ENCODE peak calls at places on chromosomes 2 and 18, in ten cellular contexts. I is lower leg skin; Q is kidney epithelial cell; M is heart left ventricle; R is CD8-positive, alpha-beta T cell; D is mesenchymal stem cell; N is HCT116; G is NB4; X is body of pancreas; B is pancreas. Z is an unnamed sample.

GRCh38 chr2:17958486-17959092 is 80.1 kb downstream of the KCNS3 start:
- DNase-seq in B (no peak), Q (no peak), D (no peak), M (no peak), G (no peak), X (no peak), N (no peak), I (no peak), R (no peak), Z (no peak)

GRCh38 chr2:229578052-229578846 is 136.1 kb downstream of the DNER start:
- DNase-seq in Q (no peak), B (no peak), M (no peak), N (no peak), G (no peak), R (no peak), X (no peak), I (no peak), D (no peak), Z (no peak)

GRCh38 chr18:46070683-46071614 is 1.1 kb downstream of the PSTPIP2 start:
- DNase-seq in I (no peak), Q (no peak), G (peak), D (no peak), M (no peak), B (no peak), N (no peak), R (peak), X (peak), Z (no peak)

GRCh38 chr2:241009601-241010530 is 11.4 kb downstream of the SNED1 start:
- DNase-seq in N (no peak), M (no peak), G (peak), D (peak), R (peak), X (peak), Q (no peak), B (peak), I (peak), Z (peak)

GRCh38 chr2:24852026-24852425 is 58.8 kb downstream of the CENPO start:
- DNase-seq in R (no peak), Q (no peak), B (no peak), I (no peak), G (no peak), M (no peak), N (no peak), X (no peak), D (no peak), Z (no peak)

GRCh38 chr2:104863585-104864279 is 9.8 kb downstream of the POU3F3 start:
- DNase-seq in N (no peak), R (no peak), I (peak), M (no peak), G (no peak), Q (no peak), X (no peak), D (no peak), B (no peak), Z (no peak)

GRCh38 chr2:65407240-65407639 is 25.2 kb downstream of the SPRED2 start:
- DNase-seq in N (no peak), D (no peak), X (no peak), Q (no peak), B (no peak), G (no peak), R (no peak), M (no peak), I (no peak), Z (no peak)

GRCh38 chr2:15626126-15626525 is 34.5 kb downstream of the DDX1 start:
- DNase-seq in G (no peak), M (no peak), B (no peak), X (no peak), I (no peak), Q (no peak), N (no peak), R (no peak), D (no peak), Z (no peak)

GRCh38 chr2:240133401-240133800 is 2.7 kb downstream of the COPS9 start:
- DNase-seq in N (no peak), B (no peak), I (peak), X (no peak), Q (no peak), R (peak), G (no peak), M (no peak), D (no peak), Z (no peak)

GRCh38 chr18:48842259-48843061 is 108.3 kb downstream of the SMAD7 start:
- DNase-seq in X (peak), I (no peak), R (peak), G (no peak), M (peak), D (peak), N (no peak), Q (peak), B (no peak), Z (peak)

GRCh38 chr2:174826051-174826450 is 61.8 kb upstream of the CHRNA1 start:
- DNase-seq in X (no peak), M (no peak), N (no peak), Q (no peak), R (no peak), G (no peak), D (peak), I (no peak), B (no peak), Z (no peak)

GRCh38 chr2:64525323-64525625 is 1.1 kb downstream of the AFTPH start:
- DNase-seq in D (peak), X (peak), M (no peak), Q (no peak), I (no peak), R (no peak), G (peak), B (no peak), N (no peak), Z (no peak)

GRCh38 chr2:63696496-63696895 is 107.7 kb downstream of the MDH1 start:
- DNase-seq in G (no peak), M (no peak), R (no peak), X (no peak), Q (no peak), N (no peak), D (no peak), I (no peak), B (no peak), Z (no peak)

GRCh38 chr2:145682536-145683157 is 1162.7 kb upstream of the ZEB2 start:
- DNase-seq in R (no peak), X (no peak), N (no peak), I (no peak), G (peak), B (no peak), Q (no peak), D (no peak), M (no peak), Z (no peak)

GRCh38 chr18:75173125-75173432 is 35.9 kb downstream of the PTGR3 start:
- DNase-seq in Q (no peak), I (no peak), N (no peak), M (no peak), G (peak), R (peak), X (no peak), B (no peak), D (no peak), Z (no peak)

GRCh38 chr2:71190959-71191943 is 35.7 kb downstream of the PAIP2B start:
- DNase-seq in B (no peak), X (peak), Q (no peak), G (peak), M (no peak), R (no peak), I (no peak), D (peak), N (peak), Z (no peak)

GRCh38 chr2:165149439-165149838 is 54.4 kb downstream of the SCN3A start:
- DNase-seq in D (no peak), N (no peak), Q (no peak), B (no peak), R (no peak), M (no peak), G (no peak), X (no peak), I (no peak), Z (no peak)

GRCh38 chr18:24060644-24061043 is 46.1 kb downstream of the TTC39C start:
- DNase-seq in D (no peak), B (no peak), I (no peak), R (no peak), M (no peak), N (no peak), G (peak), Q (no peak), X (no peak), Z (no peak)

GRCh38 chr18:56910967-56911366 is 235.9 kb upstream of the BOD1L2 start:
- DNase-seq in I (no peak), D (peak), G (no peak), M (no peak), R (no peak), Q (no peak), N (no peak), B (no peak), X (no peak), Z (no peak)

GRCh38 chr2:16283071-16283850 is 342.9 kb downstream of the MYCN start:
- DNase-seq in N (no peak), R (no peak), D (no peak), M (no peak), Q (no peak), G (no peak), X (no peak), I (no peak), B (no peak), Z (no peak)

GRCh38 chr2:175107146-175107545 is 60.9 kb downstream of the ATF2 start:
- DNase-seq in B (no peak), Q (no peak), G (no peak), M (no peak), N (no peak), D (peak), X (no peak), I (no peak), R (no peak), Z (no peak)

GRCh38 chr18:13481331-13481730 is 245.0 kb downstream of the FAM210A start:
- DNase-seq in I (peak), X (no peak), B (no peak), N (no peak), R (no peak), D (no peak), G (no peak), M (no peak), Q (no peak), Z (no peak)

GRCh38 chr2:184734338-184734737 is 136.0 kb downstream of the ZNF804A start:
- DNase-seq in R (no peak), I (no peak), M (no peak), X (no peak), N (no peak), B (no peak), Q (no peak), G (no peak), D (no peak), Z (no peak)

GRCh38 chr2:175187378-175187777 is 5.9 kb upstream of the ATP5MC3 start:
- DNase-seq in N (no peak), G (peak), X (no peak), B (no peak), R (no peak), I (no peak), Q (no peak), M (no peak), D (peak), Z (no peak)

GRCh38 chr2:220915087-220915486 is 657.0 kb downstream of the EPHA4 start:
- DNase-seq in X (no peak), N (no peak), Q (no peak), G (no peak), D (no peak), M (no peak), I (no peak), R (no peak), B (no peak), Z (no peak)

GRCh38 chr2:240467149-240467642 is 31.7 kb downstream of the GPC1 start:
- DNase-seq in N (no peak), R (no peak), I (peak), X (peak), Q (no peak), D (no peak), G (no peak), M (peak), B (no peak), Z (no peak)

GRCh38 chr2:200843993-200844948 is 20.2 kb downstream of the CLK1 start:
- DNase-seq in M (no peak), X (no peak), I (no peak), G (no peak), R (no peak), Q (no peak), B (no peak), N (no peak), D (no peak), Z (no peak)

GRCh38 chr2:200847939-200848338 is 16.5 kb downstream of the CLK1 start:
- DNase-seq in B (no peak), R (no peak), M (no peak), D (no peak), Q (no peak), G (no peak), X (no peak), I (no peak), N (no peak), Z (no peak)

GRCh38 chr2:200845669-200846325 is 18.7 kb downstream of the CLK1 start:
- DNase-seq in I (no peak), G (peak), D (no peak), Q (no peak), N (no peak), B (no peak), M (no peak), R (no peak), X (no peak), Z (no peak)

GRCh38 chr2:200845194-200845593 is 19.3 kb downstream of the CLK1 start:
- DNase-seq in D (no peak), B (peak), G (no peak), X (no peak), I (no peak), N (no peak), Q (no peak), R (no peak), M (no peak), Z (no peak)

GRCh38 chr2:200847268-200847667 is 17.2 kb downstream of the CLK1 start:
- DNase-seq in N (no peak), G (no peak), D (no peak), I (no peak), Q (no peak), R (no peak), M (no peak), B (no peak), X (no peak), Z (no peak)
- H3K4me3 ChIP-seq in N (no peak), G (no peak), D (no peak), I (no peak), Q (no peak), R (no peak), M (no peak), B (no peak), X (no peak), Z (no peak)

DNA sequence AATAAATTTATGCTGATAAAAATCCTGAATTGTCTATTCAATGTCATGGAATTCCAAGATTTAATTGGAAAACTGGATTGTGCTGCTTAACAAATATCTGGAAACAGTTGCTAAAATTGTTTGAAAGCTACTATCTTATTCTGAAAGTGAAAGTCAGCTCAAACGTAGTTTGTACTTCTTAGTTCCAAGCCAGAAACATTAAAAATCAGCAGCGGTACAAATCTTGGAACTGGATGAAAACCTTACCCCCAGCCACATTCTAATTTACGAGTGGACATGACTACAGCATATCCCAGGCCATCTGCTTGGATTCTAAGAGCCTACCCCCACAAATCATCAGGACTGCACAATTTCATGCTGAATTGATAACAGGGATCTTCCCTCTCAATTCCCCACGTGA is 158.6 kb upstream of the NCKAP5 start:
- DNase-seq in X (no peak), M (no peak), G (no peak), I (no peak), R (no peak), Q (no peak), D (no peak), N (no peak), B (no peak), Z (no peak)
- H3K4me3 ChIP-seq in X (no peak), M (peak), G (no peak), I (no peak), R (no peak), Q (no peak), D (peak), N (no peak), B (no peak), Z (peak)

DNA sequence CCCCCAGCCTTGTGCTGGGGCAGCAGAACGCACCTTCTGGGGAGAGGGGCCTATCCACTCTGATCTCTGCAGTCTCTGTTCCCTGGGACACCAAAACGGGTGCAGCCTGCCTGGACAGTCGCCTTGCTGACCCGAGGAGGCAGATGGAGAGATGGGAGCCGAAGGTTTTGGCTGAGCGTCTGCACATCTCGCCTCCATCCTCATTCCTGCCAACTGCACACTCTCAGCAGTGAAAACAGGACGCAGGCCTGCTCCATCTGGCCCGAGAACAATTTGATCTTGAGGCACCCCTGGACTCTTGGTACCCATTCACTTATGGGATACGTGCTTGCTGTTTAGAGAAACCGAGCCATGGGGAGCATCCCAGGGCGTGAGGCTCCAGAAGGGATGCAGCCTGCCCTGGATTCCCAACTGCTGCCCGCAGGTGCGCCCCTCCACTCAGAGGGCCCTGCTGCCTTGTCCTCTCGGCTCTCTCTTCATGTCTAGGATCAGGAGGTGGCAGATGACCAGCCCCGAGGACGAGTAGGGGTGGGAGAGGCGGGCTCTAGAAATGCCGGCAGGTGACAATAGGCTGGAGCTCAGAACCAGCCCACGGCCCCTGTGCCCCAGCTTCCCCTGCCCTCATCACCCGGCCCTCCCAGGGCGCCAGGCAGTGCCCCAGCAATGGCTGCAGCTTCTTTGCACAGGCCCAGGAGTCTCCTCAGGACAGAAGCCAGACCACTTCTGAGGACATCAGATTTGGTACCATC is 9.1 kb upstream of the SEMA4C start:
- DNase-seq in R (no peak), B (no peak), X (no peak), G (no peak), N (no peak), D (no peak), M (no peak), I (no peak), Q (no peak), Z (no peak)
- H3K4me3 ChIP-seq in R (no peak), B (no peak), X (no peak), G (no peak), N (no peak), D (no peak), M (no peak), I (no peak), Q (no peak), Z (no peak)

DNA sequence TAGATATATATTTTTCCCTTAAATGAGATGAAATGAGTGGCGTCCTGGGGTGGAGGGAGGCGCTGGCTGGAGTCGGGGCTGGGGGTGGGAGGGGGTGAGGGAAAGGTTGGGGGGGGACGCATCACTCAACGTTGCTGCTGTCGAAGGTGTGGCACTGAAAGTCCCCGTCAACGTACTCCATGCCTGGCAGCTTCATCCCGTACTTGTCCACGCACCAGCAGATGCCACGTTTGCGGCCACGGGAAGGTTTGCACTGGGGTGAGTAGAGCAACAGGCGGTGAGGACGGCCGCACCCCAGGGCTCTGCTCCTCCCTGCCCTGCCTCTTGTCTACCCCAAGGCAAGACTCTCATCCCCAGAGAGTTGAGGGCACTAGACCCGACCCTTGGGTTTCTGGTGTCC is 18.7 kb downstream of the IGFBP5 start:
- DNase-seq in M (no peak), B (no peak), Q (no peak), D (no peak), G (no peak), N (no peak), I (peak), R (no peak), X (no peak), Z (no peak)
- H3K4me3 ChIP-seq in M (no peak), B (no peak), Q (no peak), D (no peak), G (no peak), N (no peak), I (no peak), R (no peak), X (no peak), Z (no peak)

DNA sequence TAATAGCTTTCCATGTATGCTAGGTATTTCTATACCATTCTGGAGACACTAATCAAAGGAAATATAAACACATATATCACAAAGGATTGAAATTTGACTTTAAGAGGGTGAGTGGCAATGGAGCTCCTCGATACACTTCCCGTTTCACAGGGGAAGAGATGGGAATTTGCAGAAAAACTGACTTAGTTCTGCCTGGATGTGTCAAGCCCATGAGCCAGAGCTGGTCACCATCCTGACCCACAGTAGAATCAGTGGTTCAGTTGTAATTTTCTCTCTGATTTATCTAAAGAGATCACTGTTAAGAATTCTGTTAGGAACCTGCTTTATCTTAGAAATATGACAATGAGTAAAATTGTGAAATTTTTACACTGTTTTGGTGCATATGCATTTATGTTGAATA is 34.2 kb downstream of the PLCL1 start:
- DNase-seq in N (no peak), D (no peak), X (no peak), B (no peak), G (no peak), I (no peak), M (no peak), Q (no peak), R (no peak), Z (no peak)
- H3K4me3 ChIP-seq in N (no peak), D (peak), X (no peak), B (no peak), G (no peak), I (no peak), M (peak), Q (no peak), R (peak), Z (peak)

GRCh38 chr2:85355073-85355410 is 473 bp downstream of the ELMOD3 start:
- DNase-seq in D (no peak), I (no peak), Q (no peak), N (no peak), B (no peak), M (no peak), G (no peak), X (no peak), R (no peak), Z (no peak)

GRCh38 chr2:85355521-85355920 is 952 bp downstream of the ELMOD3 start:
- DNase-seq in Q (no peak), D (no peak), I (no peak), M (no peak), N (no peak), G (no peak), X (no peak), B (peak), R (no peak), Z (no peak)

GRCh38 chr2:85354286-85355072 is at the start of the genes ELMOD3 and RETSAT:
- DNase-seq in B (peak), R (peak), D (peak), I (peak), Q (peak), X (peak), M (peak), N (peak), G (peak), Z (peak)

GRCh38 chr2:85357736-85358135 is 3.2 kb downstream of the ELMOD3 start:
- DNase-seq in N (no peak), R (no peak), B (no peak), X (no peak), I (no peak), G (no peak), D (no peak), Q (no peak), M (no peak), Z (no peak)

DNA sequence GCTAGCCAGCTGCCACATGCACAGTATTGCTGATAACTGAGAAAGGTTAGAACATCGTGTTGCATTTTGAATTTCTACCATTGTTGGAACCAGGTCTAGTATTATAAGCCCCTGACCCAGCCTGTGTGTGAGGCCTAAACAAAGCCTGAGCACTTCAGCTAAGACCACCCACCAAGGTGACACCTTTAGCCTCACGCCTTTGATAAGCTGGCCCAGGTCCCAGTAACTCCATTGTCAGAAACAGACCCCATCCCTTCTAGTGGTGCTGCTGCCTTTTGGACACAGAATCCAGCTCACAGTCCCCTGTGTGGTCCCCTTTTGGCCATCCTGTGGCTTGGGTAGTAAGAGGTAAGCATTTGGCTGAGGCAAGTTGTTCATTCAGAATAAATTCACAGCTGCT is 1.6 kb downstream of the ELMOD3 start:
- DNase-seq in R (no peak), B (no peak), X (no peak), D (no peak), Q (no peak), G (no peak), I (no peak), N (no peak), M (no peak), Z (no peak)
- H3K4me3 ChIP-seq in R (no peak), B (no peak), X (no peak), D (no peak), Q (no peak), G (no peak), I (no peak), N (no peak), M (no peak), Z (peak)